ENCODE peak calls at places on chromosomes 1 and 21, in eight cellular contexts. One of them, this sample, is unnamed.

GRCh38 chr1:117658676-117659075 is 52.8 kb downstream of the TENT5C start:
- DNase-seq in left ventricle myocardium inferior: no peak
- DNase-seq in upper lobe of right lung: no peak
- DNase-seq in body of pancreas: no peak
- DNase-seq in breast epithelium: no peak
- DNase-seq in right lobe of liver: no peak
- DNase-seq in cardiac muscle cell: no peak
- DNase-seq in kidney epithelial cell: no peak
- DNase-seq in this sample: no peak

GRCh38 chr1:48741380-48741779 is 35.3 kb downstream of the BEND5 start:
- DNase-seq in kidney epithelial cell: no peak
- DNase-seq in left ventricle myocardium inferior: no peak
- DNase-seq in right lobe of liver: no peak
- DNase-seq in upper lobe of right lung: no peak
- DNase-seq in body of pancreas: no peak
- DNase-seq in cardiac muscle cell: no peak
- DNase-seq in breast epithelium: no peak
- DNase-seq in this sample: no peak

GRCh38 chr1:66563094-66563800 is 29.3 kb downstream of the SGIP1 start:
- DNase-seq in upper lobe of right lung: no peak
- DNase-seq in right lobe of liver: no peak
- DNase-seq in body of pancreas: no peak
- DNase-seq in cardiac muscle cell: peak; percentile 93
- DNase-seq in left ventricle myocardium inferior: no peak
- DNase-seq in kidney epithelial cell: peak; percentile 83
- DNase-seq in breast epithelium: no peak
- DNase-seq in this sample: no peak

GRCh38 chr1:27526569-27527222 is 36.7 kb upstream of the WASF2 start:
- DNase-seq in breast epithelium: no peak
- DNase-seq in kidney epithelial cell: no peak
- DNase-seq in upper lobe of right lung: no peak
- DNase-seq in cardiac muscle cell: no peak
- DNase-seq in right lobe of liver: no peak
- DNase-seq in left ventricle myocardium inferior: no peak
- DNase-seq in body of pancreas: no peak
- DNase-seq in this sample: no peak

GRCh38 chr1:41045740-41046139 is 24.2 kb upstream of the SLFNL1 start:
- DNase-seq in body of pancreas: peak; percentile 45
- DNase-seq in left ventricle myocardium inferior: no peak
- DNase-seq in kidney epithelial cell: peak; percentile 23
- DNase-seq in cardiac muscle cell: peak; percentile 96
- DNase-seq in right lobe of liver: peak; percentile 79
- DNase-seq in upper lobe of right lung: no peak
- DNase-seq in breast epithelium: peak; percentile 90
- DNase-seq in this sample: no peak

GRCh38 chr21:42348762-42349161 is 2.0 kb downstream of the TFF2 start:
- DNase-seq in kidney epithelial cell: no peak
- DNase-seq in left ventricle myocardium inferior: no peak
- DNase-seq in upper lobe of right lung: peak; percentile 16
- DNase-seq in body of pancreas: no peak
- DNase-seq in right lobe of liver: peak; percentile 5
- DNase-seq in breast epithelium: no peak
- DNase-seq in cardiac muscle cell: no peak
- DNase-seq in this sample: no peak

GRCh38 chr1:236681184-236681583 is 5.1 kb upstream of the ACTN2 start:
- DNase-seq in kidney epithelial cell: no peak
- DNase-seq in breast epithelium: no peak
- DNase-seq in cardiac muscle cell: peak; percentile 74
- DNase-seq in body of pancreas: peak; percentile 36
- DNase-seq in left ventricle myocardium inferior: no peak
- DNase-seq in upper lobe of right lung: no peak
- DNase-seq in right lobe of liver: no peak
- DNase-seq in this sample: no peak

GRCh38 chr1:108686609-108687313 is 5.3 kb upstream of the PRPF38B start:
- DNase-seq in upper lobe of right lung: no peak
- DNase-seq in body of pancreas: no peak
- DNase-seq in cardiac muscle cell: peak; percentile 46
- DNase-seq in kidney epithelial cell: no peak
- DNase-seq in left ventricle myocardium inferior: no peak
- DNase-seq in right lobe of liver: no peak
- DNase-seq in breast epithelium: no peak
- DNase-seq in this sample: no peak

GRCh38 chr1:234281826-234282489 is 91.3 kb upstream of the COA6 start:
- DNase-seq in breast epithelium: no peak
- DNase-seq in kidney epithelial cell: no peak
- DNase-seq in left ventricle myocardium inferior: no peak
- DNase-seq in right lobe of liver: no peak
- DNase-seq in cardiac muscle cell: no peak
- DNase-seq in upper lobe of right lung: no peak
- DNase-seq in body of pancreas: no peak
- DNase-seq in this sample: no peak

GRCh38 chr1:228246216-228246900 is 38.5 kb downstream of the OBSCN start:
- DNase-seq in left ventricle myocardium inferior: no peak
- DNase-seq in body of pancreas: no peak
- DNase-seq in cardiac muscle cell: no peak
- DNase-seq in breast epithelium: no peak
- DNase-seq in kidney epithelial cell: no peak
- DNase-seq in right lobe of liver: no peak
- DNase-seq in upper lobe of right lung: no peak
- DNase-seq in this sample: no peak
- H3K36me3 ChIP-seq in left ventricle myocardium inferior: peaks cover 99% of the 10 kb centered on the region
- H3K36me3 ChIP-seq in body of pancreas: no peaks in the 10 kb centered on the region
- H3K36me3 ChIP-seq in cardiac muscle cell: peaks cover 89% of the 10 kb centered on the region
- H3K36me3 ChIP-seq in breast epithelium: no peaks in the 10 kb centered on the region
- H3K36me3 ChIP-seq in kidney epithelial cell: peaks cover 4% of the 10 kb centered on the region
- H3K36me3 ChIP-seq in right lobe of liver: no peaks in the 10 kb centered on the region
- H3K36me3 ChIP-seq in upper lobe of right lung: peaks cover 16% of the 10 kb centered on the region
- H3K36me3 ChIP-seq in this sample: peaks cover 74% of the 10 kb centered on the region

DNA sequence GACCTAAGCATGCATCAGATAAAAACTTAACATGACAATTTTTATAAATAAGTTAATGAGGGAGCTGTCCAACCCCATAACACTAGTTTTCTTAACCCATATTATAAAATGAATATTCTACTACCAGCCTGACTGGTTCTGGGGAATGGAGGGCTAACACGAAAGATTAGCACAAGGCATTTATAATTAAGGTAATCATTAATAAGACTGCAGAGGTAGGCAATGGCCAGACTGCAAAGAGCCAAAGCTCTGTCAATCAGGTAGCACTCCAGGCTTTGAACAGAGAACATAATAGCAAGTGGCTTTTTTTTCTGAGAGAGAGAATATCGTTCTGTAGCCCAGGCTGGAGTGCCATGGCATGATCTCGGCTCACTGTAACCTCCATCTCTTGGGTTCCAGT is 20.6 kb upstream of the TMEM35B start:
- DNase-seq in kidney epithelial cell: no peak
- DNase-seq in body of pancreas: no peak
- DNase-seq in right lobe of liver: no peak
- DNase-seq in breast epithelium: no peak
- DNase-seq in left ventricle myocardium inferior: no peak
- DNase-seq in upper lobe of right lung: no peak
- DNase-seq in cardiac muscle cell: no peak
- DNase-seq in this sample: no peak
- H3K36me3 ChIP-seq in kidney epithelial cell: no peaks in the 10 kb centered on the region
- H3K36me3 ChIP-seq in body of pancreas: no peaks in the 10 kb centered on the region
- H3K36me3 ChIP-seq in right lobe of liver: peaks cover 76% of the 10 kb centered on the region
- H3K36me3 ChIP-seq in breast epithelium: no peaks in the 10 kb centered on the region
- H3K36me3 ChIP-seq in left ventricle myocardium inferior: peaks cover 90% of the 10 kb centered on the region
- H3K36me3 ChIP-seq in upper lobe of right lung: peaks cover 98% of the 10 kb centered on the region
- H3K36me3 ChIP-seq in cardiac muscle cell: peaks cover 65% of the 10 kb centered on the region
- H3K36me3 ChIP-seq in this sample: peaks cover 90% of the 10 kb centered on the region

GRCh38 chr1:179779645-179780272 is 36.7 kb downstream of the FAM163A start:
- DNase-seq in cardiac muscle cell: peak; percentile 74
- DNase-seq in breast epithelium: no peak
- DNase-seq in left ventricle myocardium inferior: no peak
- DNase-seq in kidney epithelial cell: no peak
- DNase-seq in body of pancreas: peak; percentile 62
- DNase-seq in right lobe of liver: no peak
- DNase-seq in upper lobe of right lung: no peak
- DNase-seq in this sample: no peak

GRCh38 chr1:179788259-179788658 is 45.2 kb downstream of the FAM163A start:
- DNase-seq in left ventricle myocardium inferior: no peak
- DNase-seq in body of pancreas: no peak
- DNase-seq in kidney epithelial cell: no peak
- DNase-seq in cardiac muscle cell: no peak
- DNase-seq in breast epithelium: no peak
- DNase-seq in upper lobe of right lung: no peak
- DNase-seq in right lobe of liver: no peak
- DNase-seq in this sample: no peak

GRCh38 chr1:179786815-179787736 is 44.0 kb downstream of the FAM163A start:
- DNase-seq in body of pancreas: no peak
- DNase-seq in right lobe of liver: no peak
- DNase-seq in breast epithelium: no peak
- DNase-seq in upper lobe of right lung: no peak
- DNase-seq in left ventricle myocardium inferior: peak; percentile 28
- DNase-seq in cardiac muscle cell: no peak
- DNase-seq in kidney epithelial cell: no peak
- DNase-seq in this sample: no peak

GRCh38 chr1:179781962-179782361 is 38.9 kb downstream of the FAM163A start:
- DNase-seq in breast epithelium: no peak
- DNase-seq in body of pancreas: no peak
- DNase-seq in kidney epithelial cell: no peak
- DNase-seq in cardiac muscle cell: peak; percentile 90
- DNase-seq in right lobe of liver: peak; percentile 58
- DNase-seq in left ventricle myocardium inferior: peak; percentile 76
- DNase-seq in upper lobe of right lung: no peak
- DNase-seq in this sample: no peak

GRCh38 chr1:179785025-179785424 is 41.9 kb downstream of the FAM163A start:
- DNase-seq in body of pancreas: no peak
- DNase-seq in breast epithelium: no peak
- DNase-seq in kidney epithelial cell: peak; percentile 21
- DNase-seq in upper lobe of right lung: no peak
- DNase-seq in left ventricle myocardium inferior: no peak
- DNase-seq in cardiac muscle cell: peak; percentile 46
- DNase-seq in right lobe of liver: no peak
- DNase-seq in this sample: no peak
- H3K36me3 ChIP-seq in body of pancreas: no peaks in the 10 kb centered on the region
- H3K36me3 ChIP-seq in breast epithelium: no peaks in the 10 kb centered on the region
- H3K36me3 ChIP-seq in kidney epithelial cell: no peaks in the 10 kb centered on the region
- H3K36me3 ChIP-seq in upper lobe of right lung: no peaks in the 10 kb centered on the region
- H3K36me3 ChIP-seq in left ventricle myocardium inferior: no peaks in the 10 kb centered on the region
- H3K36me3 ChIP-seq in cardiac muscle cell: no peaks in the 10 kb centered on the region
- H3K36me3 ChIP-seq in right lobe of liver: no peaks in the 10 kb centered on the region
- H3K36me3 ChIP-seq in this sample: no peaks in the 10 kb centered on the region

GRCh38 chr1:225995919-225996864 is 3.0 kb downstream of the SDE2 start:
- DNase-seq in cardiac muscle cell: no peak
- DNase-seq in body of pancreas: no peak
- DNase-seq in right lobe of liver: no peak
- DNase-seq in kidney epithelial cell: no peak
- DNase-seq in left ventricle myocardium inferior: no peak
- DNase-seq in breast epithelium: peak; percentile 12
- DNase-seq in upper lobe of right lung: no peak
- DNase-seq in this sample: no peak

GRCh38 chr1:225987491-225988316 is 11.4 kb downstream of the SDE2 start:
- DNase-seq in breast epithelium: no peak
- DNase-seq in right lobe of liver: no peak
- DNase-seq in cardiac muscle cell: peak; percentile 74
- DNase-seq in kidney epithelial cell: no peak
- DNase-seq in left ventricle myocardium inferior: no peak
- DNase-seq in body of pancreas: no peak
- DNase-seq in upper lobe of right lung: no peak
- DNase-seq in this sample: no peak

DNA sequence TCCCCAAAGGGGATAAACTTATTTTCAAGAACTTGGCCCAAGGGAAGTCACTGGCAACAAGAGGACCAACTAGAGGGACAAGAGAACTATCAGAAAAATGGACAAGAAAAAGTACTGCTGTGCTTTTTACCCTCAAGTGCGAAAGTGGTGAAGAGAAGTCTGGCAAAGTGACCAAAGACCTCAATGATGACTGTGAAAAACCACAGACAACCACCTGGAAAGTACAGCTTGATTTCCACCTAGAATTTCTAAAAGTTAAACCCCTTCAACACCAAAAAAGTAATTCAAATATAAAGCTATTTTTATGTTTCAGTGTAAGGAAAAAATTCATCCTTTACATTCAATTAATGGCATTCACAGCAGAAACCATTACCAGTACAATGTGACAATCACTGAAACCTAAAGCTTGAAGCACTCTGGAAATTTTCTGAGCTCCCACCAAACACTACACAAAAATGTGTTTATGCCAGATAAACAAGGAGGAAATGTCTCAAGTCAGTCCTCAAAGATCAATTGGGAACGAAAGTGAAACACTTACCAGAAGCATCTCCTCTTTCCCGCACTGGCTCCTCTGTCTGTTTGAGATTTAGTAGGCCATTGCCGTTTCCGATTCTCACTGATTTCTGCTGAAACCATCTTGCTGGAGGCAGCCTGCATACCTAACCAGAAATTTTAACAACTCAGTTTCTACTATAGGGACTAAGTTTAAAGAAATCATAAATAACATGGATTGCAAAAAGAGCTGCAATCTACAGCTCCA is 8.3 kb downstream of the SDE2 start:
- DNase-seq in body of pancreas: no peak
- DNase-seq in upper lobe of right lung: no peak
- DNase-seq in kidney epithelial cell: no peak
- DNase-seq in left ventricle myocardium inferior: no peak
- DNase-seq in cardiac muscle cell: no peak
- DNase-seq in breast epithelium: no peak
- DNase-seq in right lobe of liver: no peak
- DNase-seq in this sample: no peak
- H3K36me3 ChIP-seq in body of pancreas: no peaks in the 10 kb centered on the region
- H3K36me3 ChIP-seq in upper lobe of right lung: peaks cover 92% of the 10 kb centered on the region
- H3K36me3 ChIP-seq in kidney epithelial cell: no peaks in the 10 kb centered on the region
- H3K36me3 ChIP-seq in left ventricle myocardium inferior: peaks cover 96% of the 10 kb centered on the region
- H3K36me3 ChIP-seq in cardiac muscle cell: peaks cover 49% of the 10 kb centered on the region
- H3K36me3 ChIP-seq in breast epithelium: peaks cover 3% of the 10 kb centered on the region
- H3K36me3 ChIP-seq in right lobe of liver: peaks cover 65% of the 10 kb centered on the region
- H3K36me3 ChIP-seq in this sample: peaks cover 92% of the 10 kb centered on the region

DNA sequence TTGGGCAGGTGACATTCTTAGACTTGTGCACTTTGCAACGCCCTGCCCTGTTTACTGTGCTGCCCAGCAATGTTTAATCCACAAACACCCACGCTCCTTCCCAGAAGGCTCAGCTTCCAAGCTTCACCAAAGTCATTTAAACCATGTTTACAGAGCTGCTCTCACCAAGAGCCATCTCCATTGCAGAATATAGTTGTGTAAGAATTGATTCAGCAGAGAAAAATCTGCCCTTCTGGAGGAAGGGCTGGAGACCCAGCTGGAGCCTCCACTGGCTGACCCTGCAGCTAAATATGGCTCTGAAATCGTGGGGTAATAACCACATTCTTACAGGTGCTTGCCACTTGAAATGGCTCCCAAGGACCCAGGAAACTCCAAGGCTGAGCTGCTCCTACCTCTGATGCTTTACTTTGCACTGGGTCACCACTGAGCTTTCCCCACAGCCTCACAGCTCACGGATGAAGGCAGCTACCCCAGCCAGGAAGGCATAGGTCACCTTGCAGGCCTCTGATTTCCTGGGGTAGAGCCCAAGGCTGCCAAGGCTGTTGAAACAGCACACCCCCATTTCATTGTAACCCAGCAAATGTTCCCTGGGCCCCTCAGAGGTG is 8.8 kb downstream of the CAPN2 start:
- DNase-seq in upper lobe of right lung: no peak
- DNase-seq in right lobe of liver: peak; percentile 60
- DNase-seq in left ventricle myocardium inferior: no peak
- DNase-seq in kidney epithelial cell: no peak
- DNase-seq in cardiac muscle cell: peak; percentile 79
- DNase-seq in body of pancreas: no peak
- DNase-seq in breast epithelium: peak; percentile 70
- DNase-seq in this sample: no peak
- H3K36me3 ChIP-seq in upper lobe of right lung: peaks cover 64% of the 10 kb centered on the region
- H3K36me3 ChIP-seq in right lobe of liver: no peaks in the 10 kb centered on the region
- H3K36me3 ChIP-seq in left ventricle myocardium inferior: peaks cover 66% of the 10 kb centered on the region
- H3K36me3 ChIP-seq in kidney epithelial cell: peaks cover 8% of the 10 kb centered on the region
- H3K36me3 ChIP-seq in cardiac muscle cell: no peaks in the 10 kb centered on the region
- H3K36me3 ChIP-seq in body of pancreas: no peaks in the 10 kb centered on the region
- H3K36me3 ChIP-seq in breast epithelium: no peaks in the 10 kb centered on the region
- H3K36me3 ChIP-seq in this sample: peaks cover 32% of the 10 kb centered on the region

This sample was measured in suprapubic skin.